ENCODE peak calls at places on chromosomes 2 and 18, in six cellular contexts. X is left colon; R is sigmoid colon; Q is nephron progenitor cell; D is heart right ventricle; P is activated CD4-positive, alpha-beta T cell treated with anti-CD3 and anti-CD28 coated beads, Interleukin-2, amount 50 U/mL, for 4 hours. A is an unnamed sample.
A peak's percentile ranks its signal among the peaks of the same experiment; 100 is the strongest.

GRCh38 chr2:233824373-233824772 is 30.0 kb downstream of the HJURP start:
- DNase-seq in Q (no peak), P (no peak), R (peak; percentile 10), X (no peak), D (no peak), A (no peak)

GRCh38 chr2:64888591-64889309 is 100.4 kb upstream of the SLC1A4 start:
- DNase-seq in Q (no peak), X (no peak), P (no peak), D (no peak), R (no peak), A (no peak)

GRCh38 chr18:48896875-48897511 is 53.8 kb downstream of the SMAD7 start:
- DNase-seq in P (no peak), R (peak; percentile 76), Q (no peak), D (peak; percentile 54), X (peak; percentile 66), A (no peak)

GRCh38 chr18:59085797-59086196 is 53.9 kb upstream of the SEC11C start:
- DNase-seq in D (no peak), X (no peak), P (no peak), Q (no peak), R (no peak), A (no peak)

GRCh38 chr2:229660951-229661350 is 53.4 kb downstream of the DNER start:
- DNase-seq in P (no peak), Q (no peak), D (no peak), R (no peak), X (no peak), A (no peak)

GRCh38 chr18:713135-713490 is 683 bp upstream of the ENOSF1 start:
- DNase-seq in X (peak; percentile 31), P (no peak), R (no peak), D (no peak), Q (no peak), A (no peak)

GRCh38 chr18:22604390-22604985 is 186.8 kb upstream of the CTAGE1 start:
- DNase-seq in Q (no peak), D (peak; percentile 58), X (no peak), R (no peak), P (no peak), A (no peak)

GRCh38 chr18:35971661-35972196 is 750 bp upstream of the RMP24 start:
- DNase-seq in Q (no peak), P (no peak), R (no peak), D (no peak), X (no peak), A (no peak)

GRCh38 chr2:234863043-234863934 is 88.5 kb upstream of the SH3BP4 start:
- DNase-seq in X (no peak), P (no peak), D (peak; percentile 35), R (peak; percentile 70), Q (no peak), A (no peak)

GRCh38 chr2:219042750-219043149 is 1.4 kb upstream of the CFAP65 start:
- DNase-seq in X (peak; percentile 25), Q (no peak), R (no peak), D (no peak), P (no peak), A (no peak)

GRCh38 chr2:20071397-20072383 is 20.3 kb upstream of the LAPTM4A start:
- DNase-seq in D (peak; percentile 67), R (peak; percentile 85), P (no peak), Q (peak; percentile 26), X (no peak), A (no peak)

GRCh38 chr2:240347373-240347940 is 88.0 kb upstream of the GPC1 start:
- DNase-seq in P (no peak), R (peak; percentile 53), Q (no peak), D (no peak), X (no peak), A (no peak)

GRCh38 chr2:128451636-128452411 is 133.2 kb upstream of the HS6ST1 start:
- DNase-seq in P (no peak), R (peak; percentile 33), D (no peak), X (no peak), Q (no peak), A (no peak)

GRCh38 chr2:112591413-112591812 is 7.0 kb downstream of the CHCHD5 start:
- DNase-seq in X (no peak), Q (no peak), P (no peak), D (no peak), R (no peak), A (no peak)

GRCh38 chr2:172772637-172773036 is 37.0 kb downstream of the RAPGEF4 start:
- DNase-seq in P (no peak), X (no peak), R (no peak), Q (no peak), D (no peak), A (no peak)

GRCh38 chr2:169141713-169142352 is 72.5 kb downstream of the DHRS9 start:
- DNase-seq in P (peak; percentile 55), R (no peak), Q (peak; percentile 66), X (no peak), D (no peak), A (peak; percentile 14)

GRCh38 chr2:5725072-5725471 is 32.9 kb downstream of the SOX11 start:
- DNase-seq in D (no peak), Q (no peak), R (no peak), P (no peak), X (no peak), A (no peak)

GRCh38 chr2:218986148-218986761 is 1.3 kb upstream of the FEV start:
- DNase-seq in Q (no peak), D (no peak), X (no peak), R (peak; percentile 17), P (no peak), A (no peak)

GRCh38 chr2:128475427-128476211 is 157.0 kb upstream of the HS6ST1 start:
- DNase-seq in P (no peak), D (no peak), R (no peak), Q (no peak), X (no peak), A (no peak)

GRCh38 chr18:79866889-79867574 is 69.3 kb downstream of the KCNG2 start:
- DNase-seq in D (no peak), Q (no peak), X (no peak), P (no peak), R (no peak), A (no peak)

GRCh38 chr18:9987355-9987754 is 73.5 kb downstream of the VAPA start:
- DNase-seq in X (no peak), Q (no peak), P (no peak), R (no peak), D (peak; percentile 43), A (no peak)

GRCh38 chr2:162243305-162243693 is at the start of gene FAP:
- DNase-seq in Q (no peak), P (no peak), D (no peak), R (no peak), X (no peak), A (no peak)

GRCh38 chr2:25375371-25375988 is 33.8 kb upstream of the DNMT3A start:
- DNase-seq in D (no peak), X (peak; percentile 16), R (peak; percentile 59), Q (no peak), P (no peak), A (no peak)

GRCh38 chr18:58862851-58863538 is 1.7 kb upstream of the ZNF532 start:
- DNase-seq in D (peak; percentile 49), R (peak; percentile 66), P (no peak), X (no peak), Q (no peak), A (no peak)

GRCh38 chr2:138572318-138572717 is 70.7 kb downstream of the SPOPL start:
- DNase-seq in X (no peak), D (no peak), Q (no peak), P (no peak), R (no peak), A (no peak)

GRCh38 chr2:224392545-224392944 is 9.4 kb downstream of the FAM124B start:
- DNase-seq in Q (no peak), X (no peak), D (no peak), R (no peak), P (no peak), A (no peak)

GRCh38 chr2:147632193-147632592 is 212.6 kb upstream of the ACVR2A start:
- DNase-seq in Q (no peak), P (no peak), D (no peak), X (no peak), R (no peak), A (no peak)

GRCh38 chr18:24915547-24915946 is 436.4 kb downstream of the ZNF521 start:
- DNase-seq in X (no peak), D (no peak), R (no peak), P (no peak), Q (no peak), A (no peak)

GRCh38 chr2:40716879-40717278 is 265.0 kb upstream of the SLC8A1 start:
- DNase-seq in X (no peak), Q (no peak), R (no peak), D (no peak), P (no peak), A (no peak)

GRCh38 chr2:120109186-120110061 is 96.5 kb downstream of the EPB41L5 start:
- DNase-seq in X (no peak), R (no peak), D (no peak), P (no peak), Q (no peak), A (no peak)

GRCh38 chr2:132804045-132804444 is 134.0 kb upstream of the LYPD1 start:
- DNase-seq in X (no peak), P (no peak), Q (no peak), D (no peak), R (no peak), A (no peak)

GRCh38 chr18:76351961-76352581 is 143.0 kb downstream of the ZNF516 start:
- DNase-seq in D (peak; percentile 59), X (peak; percentile 83), R (peak; percentile 98), P (no peak), Q (peak; percentile 45), A (no peak)

GRCh38 chr2:236088368-236089057 is 79.7 kb downstream of the GBX2 start:
- DNase-seq in D (no peak), X (no peak), Q (no peak), P (no peak), R (no peak), A (no peak)

GRCh38 chr18:27649621-27650020 is 464.5 kb upstream of the CHST9 start:
- DNase-seq in P (no peak), Q (no peak), R (no peak), D (no peak), X (no peak), A (no peak)

GRCh38 chr2:232113821-232114220 is 152.3 kb downstream of the DIS3L2 start:
- DNase-seq in P (no peak), Q (no peak), D (no peak), X (no peak), R (no peak), A (no peak)

GRCh38 chr2:86225581-86225980 is 26.3 kb downstream of the MRPL35 start:
- DNase-seq in D (peak; percentile 77), R (peak; percentile 92), Q (no peak), X (peak; percentile 70), P (peak; percentile 37), A (peak; percentile 26)

GRCh38 chr2:172429351-172429968 is 2.1 kb downstream of the ITGA6 start:
- DNase-seq in X (no peak), Q (no peak), P (no peak), D (no peak), R (no peak), A (no peak)

GRCh38 chr2:158034198-158034831 is 67.4 kb upstream of the UPP2 start:
- DNase-seq in P (no peak), Q (peak; percentile 33), X (peak; percentile 31), D (no peak), R (no peak), A (no peak)

GRCh38 chr2:239323473-239323872 is 77.3 kb downstream of the HDAC4 start:
- DNase-seq in R (no peak), D (no peak), P (no peak), X (peak; percentile 59), Q (no peak), A (no peak)

GRCh38 chr2:239593965-239594771 is 193.3 kb upstream of the HDAC4 start:
- DNase-seq in Q (no peak), R (peak; percentile 38), X (peak; percentile 20), D (no peak), P (no peak), A (no peak)